ENCODE peak calls at places on chromosomes 5 and 9, in seven cellular contexts. One of them, this sample, is unnamed. For H3K27me3 and H3K36me3, the result is how much of the 10 kb centered on the place peaks cover.

GRCh38 chr9:91580136-91580535 is 156.5 kb upstream of the NFIL3 start:
- DNase-seq in MM.1S: no peak
- DNase-seq in IMR-90: peak
- DNase-seq in mesendoderm: peak
- DNase-seq in hepatocyte: no peak
- DNase-seq in esophagus muscularis mucosa: peak
- DNase-seq in fibroblast of lung: peak
- DNase-seq in this sample: no peak

GRCh38 chr5:180670586-180671359 is 21.4 kb upstream of the FLT4 start:
- DNase-seq in mesendoderm: peak
- DNase-seq in fibroblast of lung: peak
- DNase-seq in hepatocyte: peak
- DNase-seq in IMR-90: peak
- DNase-seq in esophagus muscularis mucosa: no peak
- DNase-seq in MM.1S: peak
- DNase-seq in this sample: no peak

GRCh38 chr9:111037744-111038335 is 430 bp downstream of the LPAR1 start:
- DNase-seq in IMR-90: peak
- DNase-seq in hepatocyte: peak
- DNase-seq in esophagus muscularis mucosa: no peak
- DNase-seq in MM.1S: peak
- DNase-seq in mesendoderm: peak
- DNase-seq in fibroblast of lung: peak
- DNase-seq in this sample: peak

GRCh38 chr9:128903871-128904371 is 16.9 kb upstream of the PHYHD1 start:
- DNase-seq in mesendoderm: no peak
- DNase-seq in IMR-90: peak
- DNase-seq in MM.1S: no peak
- DNase-seq in esophagus muscularis mucosa: no peak
- DNase-seq in fibroblast of lung: peak
- DNase-seq in hepatocyte: no peak
- DNase-seq in this sample: no peak

GRCh38 chr5:643351-643801 is 31.2 kb downstream of the CEP72 start:
- DNase-seq in mesendoderm: no peak
- DNase-seq in esophagus muscularis mucosa: no peak
- DNase-seq in MM.1S: no peak
- DNase-seq in hepatocyte: no peak
- DNase-seq in fibroblast of lung: no peak
- DNase-seq in IMR-90: no peak
- DNase-seq in this sample: no peak

GRCh38 chr5:103573411-103573810 is 10.8 kb upstream of the NUDT12 start:
- DNase-seq in fibroblast of lung: no peak
- DNase-seq in mesendoderm: peak
- DNase-seq in hepatocyte: no peak
- DNase-seq in IMR-90: no peak
- DNase-seq in MM.1S: no peak
- DNase-seq in esophagus muscularis mucosa: no peak
- DNase-seq in this sample: no peak

GRCh38 chr9:99244300-99245260 is 22.5 kb downstream of the SEC61B start:
- DNase-seq in esophagus muscularis mucosa: no peak
- DNase-seq in MM.1S: peak
- DNase-seq in hepatocyte: no peak
- DNase-seq in mesendoderm: no peak
- DNase-seq in fibroblast of lung: no peak
- DNase-seq in IMR-90: no peak
- DNase-seq in this sample: no peak

GRCh38 chr9:97714435-97714834 is 17.3 kb upstream of the XPA start:
- DNase-seq in IMR-90: peak
- DNase-seq in fibroblast of lung: peak
- DNase-seq in esophagus muscularis mucosa: peak
- DNase-seq in hepatocyte: peak
- DNase-seq in MM.1S: peak
- DNase-seq in mesendoderm: no peak
- DNase-seq in this sample: no peak

GRCh38 chr5:102090770-102091169 is 205.3 kb downstream of the SLCO4C1 start:
- DNase-seq in mesendoderm: peak
- DNase-seq in esophagus muscularis mucosa: no peak
- DNase-seq in fibroblast of lung: no peak
- DNase-seq in IMR-90: no peak
- DNase-seq in hepatocyte: peak
- DNase-seq in MM.1S: peak
- DNase-seq in this sample: no peak

GRCh38 chr5:180809403-180810209 is 7.0 kb upstream of the MGAT1 start:
- DNase-seq in hepatocyte: peak
- DNase-seq in MM.1S: peak
- DNase-seq in IMR-90: peak
- DNase-seq in mesendoderm: peak
- DNase-seq in esophagus muscularis mucosa: peak
- DNase-seq in fibroblast of lung: peak
- DNase-seq in this sample: peak

GRCh38 chr5:112684737-112685136 is 52.9 kb upstream of the APC start:
- DNase-seq in mesendoderm: no peak
- DNase-seq in hepatocyte: no peak
- DNase-seq in IMR-90: peak
- DNase-seq in esophagus muscularis mucosa: no peak
- DNase-seq in MM.1S: no peak
- DNase-seq in fibroblast of lung: peak
- DNase-seq in this sample: no peak

GRCh38 chr9:110444911-110445310 is 107.2 kb upstream of the TXNDC8 start:
- DNase-seq in esophagus muscularis mucosa: no peak
- DNase-seq in IMR-90: peak
- DNase-seq in fibroblast of lung: peak
- DNase-seq in hepatocyte: no peak
- DNase-seq in mesendoderm: no peak
- DNase-seq in MM.1S: no peak
- DNase-seq in this sample: no peak

GRCh38 chr5:9739135-9739534 is 109.0 kb upstream of the TAS2R1 start:
- DNase-seq in mesendoderm: peak
- DNase-seq in hepatocyte: no peak
- DNase-seq in esophagus muscularis mucosa: no peak
- DNase-seq in MM.1S: no peak
- DNase-seq in IMR-90: no peak
- DNase-seq in fibroblast of lung: no peak
- DNase-seq in this sample: no peak

GRCh38 chr5:169009171-169009570 is 291.8 kb downstream of the SLIT3 start:
- DNase-seq in IMR-90: no peak
- DNase-seq in MM.1S: no peak
- DNase-seq in fibroblast of lung: peak
- DNase-seq in hepatocyte: no peak
- DNase-seq in esophagus muscularis mucosa: no peak
- DNase-seq in mesendoderm: no peak
- DNase-seq in this sample: no peak
- H3K27me3 ChIP-seq in IMR-90: under half
- H3K27me3 ChIP-seq in MM.1S: under half
- H3K27me3 ChIP-seq in fibroblast of lung: under half
- H3K27me3 ChIP-seq in hepatocyte: under half
- H3K27me3 ChIP-seq in esophagus muscularis mucosa: under half
- H3K27me3 ChIP-seq in mesendoderm: under half
- H3K27me3 ChIP-seq in this sample: under half

DNA sequence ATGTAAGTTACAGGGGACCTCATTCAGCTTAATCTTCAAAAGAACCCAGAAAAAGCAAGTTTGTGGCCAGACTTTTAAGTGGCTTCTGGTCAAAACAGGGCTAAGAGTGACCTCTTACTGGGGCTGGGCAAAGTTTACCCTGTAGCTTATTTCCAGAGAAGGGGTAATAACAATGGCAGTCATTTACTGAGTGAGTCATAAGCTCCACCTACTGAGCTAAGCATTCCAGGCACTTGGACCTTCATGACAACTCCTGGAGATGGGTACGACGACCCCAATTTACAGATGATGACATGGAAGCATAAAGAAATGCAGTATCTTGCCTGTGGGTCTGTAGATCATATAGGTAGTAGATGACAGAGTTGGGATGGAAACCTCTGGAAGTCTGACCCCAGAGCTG is 4.7 kb upstream of the GPR151 start:
- DNase-seq in fibroblast of lung: peak
- DNase-seq in mesendoderm: peak
- DNase-seq in hepatocyte: peak
- DNase-seq in MM.1S: no peak
- DNase-seq in esophagus muscularis mucosa: no peak
- DNase-seq in IMR-90: no peak
- DNase-seq in this sample: no peak
- H3K27ac ChIP-seq in fibroblast of lung: no peak
- H3K27ac ChIP-seq in mesendoderm: no peak
- H3K27ac ChIP-seq in hepatocyte: peak
- H3K27ac ChIP-seq in MM.1S: no peak
- H3K27ac ChIP-seq in esophagus muscularis mucosa: no peak
- H3K27ac ChIP-seq in IMR-90: no peak
- H3K27ac ChIP-seq in this sample: no peak

DNA sequence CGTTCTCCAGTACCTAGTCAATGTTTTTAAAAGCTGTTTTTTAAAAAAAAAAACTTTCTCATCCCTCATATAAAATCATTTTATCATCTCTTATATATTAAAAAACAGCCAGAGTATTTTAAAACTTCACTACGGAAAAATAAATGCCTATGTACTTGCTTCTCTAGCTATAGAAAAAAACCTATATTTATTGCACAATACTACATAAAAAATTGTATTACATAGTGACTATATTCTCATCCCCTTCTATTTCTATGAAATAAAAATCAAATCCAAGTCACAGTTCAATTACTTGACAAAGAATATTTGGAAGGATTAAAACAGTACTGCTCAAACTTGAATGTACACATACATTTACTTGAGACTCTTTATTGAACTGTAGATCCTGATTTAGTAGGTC is 56.7 kb downstream of the RICTOR start:
- DNase-seq in IMR-90: no peak
- DNase-seq in MM.1S: no peak
- DNase-seq in esophagus muscularis mucosa: no peak
- DNase-seq in fibroblast of lung: no peak
- DNase-seq in hepatocyte: no peak
- DNase-seq in mesendoderm: no peak
- DNase-seq in this sample: no peak
- H3K36me3 ChIP-seq in IMR-90: under half
- H3K36me3 ChIP-seq in MM.1S: under half
- H3K36me3 ChIP-seq in esophagus muscularis mucosa: under half
- H3K36me3 ChIP-seq in fibroblast of lung: under half
- H3K36me3 ChIP-seq in hepatocyte: under half
- H3K36me3 ChIP-seq in mesendoderm: under half
- H3K36me3 ChIP-seq in this sample: under half

GRCh38 chr9:126165755-126166154 is 160.9 kb upstream of the MVB12B start:
- DNase-seq in hepatocyte: no peak
- DNase-seq in fibroblast of lung: no peak
- DNase-seq in esophagus muscularis mucosa: peak
- DNase-seq in mesendoderm: no peak
- DNase-seq in MM.1S: no peak
- DNase-seq in IMR-90: no peak
- DNase-seq in this sample: no peak
- H3K27me3 ChIP-seq in hepatocyte: under half
- H3K27me3 ChIP-seq in fibroblast of lung: under half
- H3K27me3 ChIP-seq in esophagus muscularis mucosa: under half
- H3K27me3 ChIP-seq in mesendoderm: under half
- H3K27me3 ChIP-seq in MM.1S: half or more
- H3K27me3 ChIP-seq in IMR-90: under half
- H3K27me3 ChIP-seq in this sample: under half

GRCh38 chr5:88672644-88673493 is 210.1 kb downstream of the MEF2C start:
- DNase-seq in MM.1S: no peak
- DNase-seq in mesendoderm: peak
- DNase-seq in IMR-90: no peak
- DNase-seq in hepatocyte: no peak
- DNase-seq in fibroblast of lung: peak
- DNase-seq in esophagus muscularis mucosa: no peak
- DNase-seq in this sample: peak

GRCh38 chr5:88669314-88669713 is 213.7 kb downstream of the MEF2C start:
- DNase-seq in esophagus muscularis mucosa: no peak
- DNase-seq in mesendoderm: no peak
- DNase-seq in MM.1S: no peak
- DNase-seq in IMR-90: no peak
- DNase-seq in fibroblast of lung: peak
- DNase-seq in hepatocyte: no peak
- DNase-seq in this sample: no peak

GRCh38 chr5:88674262-88675158 is 208.5 kb downstream of the MEF2C start:
- DNase-seq in esophagus muscularis mucosa: no peak
- DNase-seq in hepatocyte: no peak
- DNase-seq in MM.1S: peak
- DNase-seq in mesendoderm: peak
- DNase-seq in IMR-90: no peak
- DNase-seq in fibroblast of lung: peak
- DNase-seq in this sample: peak

GRCh38 chr5:88671408-88671807 is 211.6 kb downstream of the MEF2C start:
- DNase-seq in IMR-90: no peak
- DNase-seq in fibroblast of lung: peak
- DNase-seq in esophagus muscularis mucosa: no peak
- DNase-seq in hepatocyte: no peak
- DNase-seq in mesendoderm: no peak
- DNase-seq in MM.1S: no peak
- DNase-seq in this sample: no peak

GRCh38 chr5:88671808-88672499 is 211.0 kb downstream of the MEF2C start:
- DNase-seq in fibroblast of lung: peak
- DNase-seq in hepatocyte: no peak
- DNase-seq in IMR-90: no peak
- DNase-seq in mesendoderm: peak
- DNase-seq in MM.1S: no peak
- DNase-seq in esophagus muscularis mucosa: no peak
- DNase-seq in this sample: no peak
- H3K27ac ChIP-seq in fibroblast of lung: no peak
- H3K27ac ChIP-seq in hepatocyte: no peak
- H3K27ac ChIP-seq in IMR-90: no peak
- H3K27ac ChIP-seq in mesendoderm: no peak
- H3K27ac ChIP-seq in MM.1S: no peak
- H3K27ac ChIP-seq in esophagus muscularis mucosa: no peak
- H3K27ac ChIP-seq in this sample: no peak

GRCh38 chr9:5714501-5715401 is 85.8 kb downstream of the RIC1 start:
- DNase-seq in MM.1S: no peak
- DNase-seq in IMR-90: peak
- DNase-seq in esophagus muscularis mucosa: no peak
- DNase-seq in fibroblast of lung: peak
- DNase-seq in hepatocyte: peak
- DNase-seq in mesendoderm: peak
- DNase-seq in this sample: no peak
- H3K36me3 ChIP-seq in MM.1S: under half
- H3K36me3 ChIP-seq in IMR-90: under half
- H3K36me3 ChIP-seq in esophagus muscularis mucosa: under half
- H3K36me3 ChIP-seq in fibroblast of lung: under half
- H3K36me3 ChIP-seq in hepatocyte: under half
- H3K36me3 ChIP-seq in mesendoderm: under half
- H3K36me3 ChIP-seq in this sample: under half

GRCh38 chr9:133490201-133490681 is 11.3 kb upstream of the SLC2A6 start:
- DNase-seq in mesendoderm: no peak
- DNase-seq in esophagus muscularis mucosa: no peak
- DNase-seq in hepatocyte: no peak
- DNase-seq in IMR-90: no peak
- DNase-seq in MM.1S: no peak
- DNase-seq in fibroblast of lung: no peak
- DNase-seq in this sample: peak

GRCh38 chr9:133488686-133489252 is 9.9 kb upstream of the SLC2A6 start:
- DNase-seq in esophagus muscularis mucosa: no peak
- DNase-seq in MM.1S: no peak
- DNase-seq in hepatocyte: no peak
- DNase-seq in IMR-90: no peak
- DNase-seq in fibroblast of lung: no peak
- DNase-seq in mesendoderm: no peak
- DNase-seq in this sample: peak

GRCh38 chr9:133491656-133491925 is 12.7 kb upstream of the SLC2A6 start:
- DNase-seq in hepatocyte: no peak
- DNase-seq in fibroblast of lung: no peak
- DNase-seq in IMR-90: no peak
- DNase-seq in esophagus muscularis mucosa: no peak
- DNase-seq in MM.1S: no peak
- DNase-seq in mesendoderm: no peak
- DNase-seq in this sample: peak

GRCh38 chr9:133490865-133491655 is 12.2 kb upstream of the SLC2A6 start:
- DNase-seq in IMR-90: no peak
- DNase-seq in hepatocyte: no peak
- DNase-seq in MM.1S: no peak
- DNase-seq in esophagus muscularis mucosa: no peak
- DNase-seq in mesendoderm: no peak
- DNase-seq in fibroblast of lung: no peak
- DNase-seq in this sample: peak

GRCh38 chr9:133489253-133490190 is 10.6 kb upstream of the SLC2A6 start:
- DNase-seq in IMR-90: peak
- DNase-seq in esophagus muscularis mucosa: no peak
- DNase-seq in hepatocyte: no peak
- DNase-seq in MM.1S: no peak
- DNase-seq in fibroblast of lung: peak
- DNase-seq in mesendoderm: no peak
- DNase-seq in this sample: peak
- H3K27me3 ChIP-seq in IMR-90: under half
- H3K27me3 ChIP-seq in esophagus muscularis mucosa: under half
- H3K27me3 ChIP-seq in hepatocyte: under half
- H3K27me3 ChIP-seq in MM.1S: half or more
- H3K27me3 ChIP-seq in fibroblast of lung: under half
- H3K27me3 ChIP-seq in mesendoderm: under half
- H3K27me3 ChIP-seq in this sample: under half

This sample was measured in aorta.